ENCODE peak calls at places on chromosomes 2 and 18, in ten cellular contexts. Z is neural progenitor cell; R is DND-41; T is thoracic aorta; A is CD8-positive, alpha-beta memory T cell; I is cardiac muscle cell; K is tibial nerve; X is keratinocyte; O is IMR-90; G is suprapubic skin. U is an unnamed sample. For H3K27me3 and H3K36me3, the result is how much of the 10 kb centered on the place peaks cover.

GRCh38 chr2:181892795-181893435 is 1.4 kb downstream of the ITPRID2 start:
- DNase-seq in Z (no peak), R (no peak), T (no peak), A (no peak), I (peak), K (no peak), X (no peak), O (peak), G (no peak), U (no peak)

GRCh38 chr2:60549250-60550150 is 4.0 kb downstream of the BCL11A start:
- DNase-seq in Z (peak), R (peak), T (no peak), A (peak), I (peak), K (no peak), X (no peak), O (no peak), G (peak), U (no peak)

GRCh38 chr2:28544405-28544914 is 48.6 kb downstream of the PLB1 start:
- DNase-seq in Z (peak), R (no peak), T (no peak), A (peak), I (peak), K (no peak), X (no peak), O (no peak), G (no peak), U (no peak)

GRCh38 chr18:79487198-79488165 is 91.8 kb downstream of the NFATC1 start:
- DNase-seq in Z (no peak), R (no peak), T (no peak), A (no peak), I (no peak), K (no peak), X (no peak), O (no peak), G (peak), U (no peak)

GRCh38 chr2:66452917-66453316 is 18.0 kb downstream of the MEIS1 start:
- DNase-seq in Z (no peak), R (no peak), T (no peak), A (no peak), I (no peak), K (no peak), X (no peak), O (no peak), G (no peak), U (no peak)

GRCh38 chr2:147844691-147845607 is at the start of gene ACVR2A:
- DNase-seq in Z (peak), R (no peak), T (no peak), A (peak), I (peak), K (peak), X (no peak), O (peak), G (no peak), U (peak)

GRCh38 chr2:158973511-158973956 is 5.1 kb downstream of the TANC1 start:
- DNase-seq in Z (no peak), R (no peak), T (no peak), A (no peak), I (peak), K (no peak), X (no peak), O (peak), G (no peak), U (no peak)

GRCh38 chr2:113273031-113273551 is 5.6 kb downstream of the PAX8 start:
- DNase-seq in Z (peak), R (peak), T (no peak), A (no peak), I (peak), K (no peak), X (no peak), O (peak), G (no peak), U (no peak)

GRCh38 chr2:172226244-172227061 is 123.8 kb upstream of the DLX2 start:
- DNase-seq in Z (no peak), R (no peak), T (no peak), A (peak), I (no peak), K (no peak), X (no peak), O (no peak), G (no peak), U (no peak)

GRCh38 chr2:238134393-238134785 is 4.1 kb upstream of the KLHL30 start:
- DNase-seq in Z (no peak), R (no peak), T (no peak), A (no peak), I (no peak), K (no peak), X (no peak), O (no peak), G (no peak), U (no peak)

GRCh38 chr2:157898591-157898996 is 22.5 kb upstream of the ACVR1 start:
- DNase-seq in Z (no peak), R (peak), T (no peak), A (peak), I (peak), K (no peak), X (no peak), O (peak), G (no peak), U (peak)

DNA sequence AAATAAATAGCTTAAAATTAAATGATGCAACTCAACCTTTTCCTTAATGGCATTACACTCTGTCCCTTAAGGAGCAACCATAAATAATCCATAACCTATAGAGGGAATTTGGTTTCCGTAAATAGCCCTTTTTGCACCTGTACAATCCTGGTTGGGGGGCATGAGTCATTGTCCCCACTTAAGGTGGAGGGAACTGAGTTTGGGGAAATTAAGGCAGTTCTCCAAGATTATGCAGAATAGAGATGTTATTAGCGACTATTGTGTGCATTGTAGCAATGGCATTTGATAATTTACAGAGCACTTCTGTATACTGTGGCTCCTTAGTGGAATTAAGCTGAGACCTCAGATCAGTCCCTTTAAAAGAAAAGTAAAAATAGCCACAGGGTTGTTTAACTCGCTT is 6.6 kb downstream of the MYCN start:
- DNase-seq in Z (no peak), R (no peak), T (no peak), A (no peak), I (no peak), K (no peak), X (no peak), O (no peak), G (no peak), U (no peak)
- H3K27me3 ChIP-seq in Z (under half), R (under half), T (under half), A (under half), I (under half), K (under half), X (under half), O (under half), G (under half), U (under half)

DNA sequence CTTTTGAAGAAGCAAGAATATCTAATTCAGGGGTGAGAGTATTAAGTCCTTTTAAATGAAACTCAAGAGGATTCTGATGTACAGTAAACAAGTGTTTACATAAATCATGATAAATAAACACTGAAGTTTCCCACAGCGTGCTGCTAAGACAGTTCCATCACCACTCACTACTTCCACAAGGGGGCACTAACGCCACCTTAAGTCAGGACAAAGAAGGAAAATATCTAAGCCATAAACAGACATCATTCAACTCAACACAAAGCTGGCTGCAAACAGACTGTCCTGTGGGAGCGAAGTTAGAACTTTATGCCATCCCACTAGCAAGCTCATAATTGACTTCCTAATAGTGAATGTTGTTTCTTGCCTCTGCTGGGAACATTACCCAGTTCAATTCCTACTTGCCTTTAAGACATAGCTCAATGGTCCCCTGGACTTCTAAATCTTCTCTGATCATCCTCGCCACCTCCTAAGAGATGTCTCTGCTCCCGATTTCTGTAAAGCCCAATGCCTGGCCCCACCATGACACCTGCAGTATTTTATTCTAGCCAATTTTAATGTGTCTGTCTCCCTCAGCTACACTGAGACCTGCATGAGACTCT is 36.5 kb downstream of the MRPL44 start:
- DNase-seq in Z (peak), R (peak), T (peak), A (peak), I (peak), K (peak), X (peak), O (peak), G (no peak), U (no peak)
- H3K36me3 ChIP-seq in Z (under half), R (under half), T (under half), A (under half), I (under half), K (under half), X (under half), O (under half), G (under half), U (under half)

DNA sequence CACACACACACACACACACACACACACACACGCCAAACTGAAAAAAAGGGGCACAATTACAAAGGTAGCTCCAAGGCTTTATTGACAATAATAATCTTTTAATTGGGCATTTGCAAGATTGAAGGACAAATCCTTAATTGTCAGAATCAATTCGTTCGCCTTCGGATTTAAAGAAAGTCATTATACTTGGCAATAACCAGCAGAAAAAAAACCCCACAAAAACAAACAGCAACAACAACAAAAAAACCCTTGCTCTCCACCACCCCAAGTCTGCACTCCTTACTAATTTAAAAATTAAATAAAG is 1.8 kb upstream of the HOXD8 start:
- DNase-seq in Z (no peak), R (no peak), T (no peak), A (no peak), I (no peak), K (no peak), X (no peak), O (no peak), G (no peak), U (no peak)
- H3K27me3 ChIP-seq in Z (half or more), R (under half), T (under half), A (half or more), I (half or more), K (under half), X (half or more), O (half or more), G (half or more), U (half or more)

GRCh38 chr2:109280804-109281203 is 151.8 kb downstream of the SH3RF3 start:
- DNase-seq in Z (no peak), R (no peak), T (no peak), A (no peak), I (no peak), K (no peak), X (no peak), O (no peak), G (no peak), U (no peak)
- H3K36me3 ChIP-seq in Z (under half), R (under half), T (under half), A (under half), I (under half), K (under half), X (under half), O (under half), G (under half), U (under half)

GRCh38 chr2:37604716-37605115 is 66.7 kb downstream of the CDC42EP3 start:
- DNase-seq in Z (no peak), R (no peak), T (no peak), A (no peak), I (peak), K (no peak), X (no peak), O (peak), G (no peak), U (no peak)
- H3K27me3 ChIP-seq in Z (under half), R (under half), T (under half), A (under half), I (under half), K (under half), X (under half), O (under half), G (under half), U (under half)

GRCh38 chr2:196140213-196140612 is 31.2 kb downstream of the STK17B start:
- DNase-seq in Z (no peak), R (no peak), T (no peak), A (no peak), I (no peak), K (no peak), X (no peak), O (no peak), G (no peak), U (no peak)

GRCh38 chr2:196144513-196145126 is 26.8 kb downstream of the STK17B start:
- DNase-seq in Z (no peak), R (no peak), T (no peak), A (no peak), I (no peak), K (no peak), X (no peak), O (no peak), G (no peak), U (no peak)

GRCh38 chr2:196148736-196149135 is 22.6 kb downstream of the STK17B start:
- DNase-seq in Z (no peak), R (no peak), T (no peak), A (no peak), I (no peak), K (no peak), X (no peak), O (no peak), G (no peak), U (no peak)

GRCh38 chr2:196145256-196145655 is 26.1 kb downstream of the STK17B start:
- DNase-seq in Z (no peak), R (no peak), T (no peak), A (no peak), I (no peak), K (no peak), X (no peak), O (no peak), G (no peak), U (no peak)

DNA sequence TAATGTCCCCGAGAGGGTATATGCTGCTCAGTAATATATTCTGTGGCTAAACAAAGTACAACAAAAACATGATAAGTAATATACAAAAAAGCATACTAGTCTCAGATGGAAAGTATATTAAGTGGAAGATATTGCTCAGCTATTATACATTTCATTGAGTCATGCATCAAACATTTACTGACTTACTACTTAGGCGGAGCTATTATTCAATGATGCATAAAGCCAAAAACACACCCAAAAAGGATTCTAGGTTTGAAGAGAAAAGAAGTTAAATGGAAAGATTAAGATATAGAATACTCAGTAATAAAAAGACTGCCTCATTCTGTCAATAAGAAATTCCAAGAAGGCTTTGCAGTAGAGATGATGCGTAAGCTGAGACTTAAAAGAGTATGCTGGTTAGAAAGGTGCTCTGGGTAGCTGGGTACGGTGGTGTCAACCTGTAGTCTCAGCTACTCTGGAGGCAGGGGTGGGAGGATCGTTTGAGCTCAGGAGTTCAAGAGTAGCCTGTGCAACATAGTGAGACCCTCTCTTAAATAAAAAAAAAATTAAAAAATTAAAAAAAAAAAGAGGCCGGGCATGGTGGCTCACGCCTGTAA is 27.6 kb downstream of the STK17B start:
- DNase-seq in Z (no peak), R (no peak), T (no peak), A (no peak), I (no peak), K (no peak), X (no peak), O (peak), G (no peak), U (no peak)
- H3K36me3 ChIP-seq in Z (under half), R (half or more), T (under half), A (under half), I (under half), K (under half), X (under half), O (under half), G (half or more), U (under half)

GRCh38 chr2:221572180-221572820 is at the start of gene EPHA4:
- DNase-seq in Z (peak), R (no peak), T (no peak), A (peak), I (peak), K (peak), X (no peak), O (peak), G (peak), U (peak)

GRCh38 chr2:221572821-221573429 is 821 bp upstream of the EPHA4 start:
- DNase-seq in Z (peak), R (no peak), T (no peak), A (no peak), I (peak), K (no peak), X (no peak), O (peak), G (no peak), U (peak)

GRCh38 chr2:221573430-221574230 is 1.5 kb upstream of the EPHA4 start:
- DNase-seq in Z (peak), R (peak), T (no peak), A (peak), I (peak), K (peak), X (no peak), O (peak), G (peak), U (peak)

GRCh38 chr2:221571391-221572179 is 519 bp downstream of the EPHA4 start:
- DNase-seq in Z (peak), R (no peak), T (no peak), A (peak), I (peak), K (no peak), X (no peak), O (peak), G (no peak), U (peak)

GRCh38 chr2:221574231-221574570 is 2.1 kb upstream of the EPHA4 start:
- DNase-seq in Z (no peak), R (no peak), T (no peak), A (no peak), I (no peak), K (no peak), X (no peak), O (no peak), G (no peak), U (no peak)
- H3K27me3 ChIP-seq in Z (under half), R (under half), T (under half), A (under half), I (under half), K (under half), X (under half), O (under half), G (under half), U (under half)